ENCODE peak calls at places on chromosomes 5 and 9, in four cellular contexts. I, M, H and P are unnamed samples.

GRCh38 chr5:83715316-83716060 is 5.2 kb downstream of the HAPLN1 start:
- DNase-seq in H (no peak), I (no peak), M (no peak), P (no peak)

GRCh38 chr9:77370064-77370463 is 192.7 kb downstream of the VPS13A start:
- DNase-seq in I (no peak), M (no peak), H (no peak), P (no peak)

GRCh38 chr5:92945630-92946097 is 635.4 kb downstream of the NR2F1-AS1 start:
- DNase-seq in H (peak), M (no peak), I (no peak), P (no peak)

GRCh38 chr9:135085830-135086546 is 1.5 kb upstream of the OLFM1 start:
- DNase-seq in I (peak), H (peak), M (peak), P (no peak)

GRCh38 chr5:145915970-145916638 is 20.3 kb upstream of the SH3RF2 start:
- DNase-seq in I (no peak), H (no peak), M (no peak), P (no peak)

GRCh38 chr5:139658928-139659667 is 10.9 kb downstream of the CXXC5 start:
- DNase-seq in H (no peak), I (no peak), M (no peak), P (no peak)

GRCh38 chr5:81579525-81579924 is 171.4 kb downstream of the SSBP2 start:
- DNase-seq in I (no peak), H (no peak), M (peak), P (no peak)

GRCh38 chr9:109974143-109974917 is 194.3 kb downstream of the PALM2AKAP2 start:
- DNase-seq in I (no peak), H (no peak), M (no peak), P (peak)

GRCh38 chr9:116142706-116143492 is 10.7 kb upstream of the PAPPA start:
- DNase-seq in H (no peak), I (no peak), M (no peak), P (no peak)

GRCh38 chr9:113513541-113513940 is 50.0 kb downstream of the RGS3 start:
- DNase-seq in H (no peak), M (no peak), I (no peak), P (no peak)

GRCh38 chr5:130471-131175 is 38.7 kb downstream of the PLEKHG4B start:
- DNase-seq in I (no peak), H (no peak), M (no peak), P (no peak)

GRCh38 chr5:178141550-178141949 is 10.7 kb downstream of the RMND5B start:
- DNase-seq in M (no peak), I (no peak), H (no peak), P (no peak)

GRCh38 chr5:180305481-180305880 is 13.6 kb upstream of the MAPK9 start:
- DNase-seq in H (no peak), M (no peak), I (no peak), P (no peak)

GRCh38 chr5:173315495-173316352 is 12.5 kb downstream of the STC2 start:
- DNase-seq in H (no peak), M (no peak), I (no peak), P (no peak)

GRCh38 chr5:145853952-145854351 is 18.8 kb upstream of the PRELID2 start:
- DNase-seq in H (no peak), I (no peak), M (no peak), P (no peak)

GRCh38 chr5:125410501-125411162 is 664.2 kb upstream of the ZNF608 start:
- DNase-seq in I (no peak), H (no peak), M (no peak), P (no peak)

GRCh38 chr5:133944263-133945230 is 23.9 kb downstream of the C5orf15 start:
- DNase-seq in I (no peak), M (peak), H (peak), P (no peak)

GRCh38 chr5:177098103-177098771 is 11.5 kb downstream of the FGFR4 start:
- DNase-seq in M (no peak), I (no peak), H (no peak), P (no peak)

GRCh38 chr5:19322716-19323485 is 665.1 kb downstream of the CDH18 start:
- DNase-seq in I (no peak), M (peak), H (no peak), P (no peak)

GRCh38 chr9:136093995-136094881 is 851 bp downstream of the NACC2 start:
- DNase-seq in H (peak), M (peak), I (no peak), P (no peak)

GRCh38 chr9:134815435-134816214 is 65.0 kb upstream of the FCN2 start:
- DNase-seq in I (no peak), M (no peak), H (no peak), P (no peak)

GRCh38 chr5:57891443-57891842 is 408.8 kb upstream of the ACTBL2 start:
- DNase-seq in H (no peak), I (no peak), M (no peak), P (no peak)

GRCh38 chr9:7086389-7086788 is 328.6 kb downstream of the KDM4C start:
- DNase-seq in I (no peak), H (no peak), M (no peak), P (no peak)

GRCh38 chr9:3498691-3499090 is 27.1 kb downstream of the RFX3 start:
- DNase-seq in I (no peak), H (no peak), M (no peak), P (no peak)

DNA sequence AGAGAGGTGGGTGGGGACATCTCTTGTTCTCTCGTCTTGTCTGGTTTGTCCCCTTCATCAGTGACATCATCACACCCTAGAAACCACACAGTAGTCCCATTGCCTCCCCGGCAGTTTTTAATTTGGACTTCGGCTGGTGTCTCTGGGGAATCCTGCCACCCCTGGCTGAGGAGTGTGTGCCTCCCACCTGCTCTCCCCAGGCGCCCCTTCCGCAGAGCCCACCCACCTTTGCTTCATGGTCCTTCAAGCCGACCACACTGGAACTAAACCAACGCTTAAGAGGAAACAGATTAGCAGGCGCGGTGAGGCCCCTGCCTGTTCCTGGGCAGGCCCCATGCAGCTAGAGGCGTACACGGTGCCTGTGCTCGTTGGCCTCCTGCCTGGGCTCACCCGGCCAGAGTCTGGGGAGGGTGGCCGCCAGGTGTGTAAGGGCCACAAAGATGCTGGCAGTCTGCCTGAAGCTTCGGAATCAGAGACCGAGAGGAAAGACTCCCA is 107.6 kb upstream of the SPRY4 start:
- DNase-seq in H (no peak), M (no peak), I (no peak), P (no peak)
- TF ChIP-seq TAF1 in H (no peak), M (no peak), I (no peak), P (no peak)

DNA sequence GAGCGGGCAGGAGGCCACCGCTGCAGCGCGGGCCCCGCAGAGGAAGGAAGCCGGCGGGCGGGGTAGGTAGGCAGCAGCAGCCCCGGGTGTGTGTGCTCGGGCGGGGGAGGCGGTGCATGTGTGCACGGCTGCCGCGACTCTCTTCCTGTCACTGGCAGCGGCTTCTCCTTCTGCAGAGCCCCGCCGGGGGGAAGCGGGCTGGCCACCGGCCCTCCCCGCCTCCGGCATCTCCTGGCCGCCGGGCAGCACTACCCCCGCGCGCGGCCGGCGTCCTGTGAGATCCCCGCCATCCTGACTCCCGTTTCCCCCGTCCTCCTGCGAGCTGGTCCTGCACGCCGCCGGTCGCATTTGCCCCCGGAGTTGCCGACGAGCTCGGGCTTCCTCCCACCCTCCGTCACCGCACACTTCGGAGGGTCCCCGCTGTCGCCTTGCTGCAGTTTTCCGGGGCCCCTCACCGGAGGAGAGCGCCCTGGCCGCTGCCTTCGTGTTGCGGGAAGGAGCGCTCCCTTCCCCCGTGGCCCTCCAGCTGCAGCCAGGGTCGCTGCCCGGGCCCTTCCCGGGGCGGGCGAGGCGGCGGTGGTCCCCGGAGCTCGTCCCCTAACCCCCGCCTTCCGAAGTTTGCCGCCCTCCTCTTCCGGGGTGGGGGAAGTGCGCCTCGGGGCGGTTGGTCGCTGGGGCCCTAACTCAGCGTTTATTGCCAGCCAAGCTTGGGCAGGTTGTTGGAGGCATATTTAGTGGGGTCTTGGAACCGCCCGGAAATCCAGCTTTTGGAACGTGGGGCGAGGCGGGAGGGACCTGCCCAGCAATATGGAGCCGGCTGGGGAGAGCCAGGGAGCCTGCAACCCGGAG is 556 bp downstream of the PIK3R1 start:
- DNase-seq in I (peak), H (peak), M (peak), P (peak)
- TF ChIP-seq POLR2AphosphoS5 in I (no peak), H (no peak), M (no peak), P (no peak)

DNA sequence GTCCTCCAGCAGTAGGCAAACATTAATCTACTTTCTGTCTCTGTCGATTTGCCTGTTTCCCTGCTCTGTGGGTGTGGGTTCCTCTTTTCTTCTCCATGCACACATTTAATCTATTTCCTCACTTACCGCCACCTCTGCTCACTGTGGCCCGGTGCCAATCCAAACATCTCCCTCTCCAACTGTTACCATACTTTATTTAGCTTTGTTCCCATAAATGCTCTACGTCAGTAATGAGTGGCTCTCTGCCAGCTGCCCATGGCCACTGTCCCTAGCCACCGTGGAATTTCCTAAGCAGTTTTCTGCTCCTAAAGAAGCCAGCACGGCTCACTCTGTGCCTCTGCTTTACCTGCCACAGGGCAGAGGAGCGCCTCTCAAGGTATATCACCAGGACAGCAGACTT is 19.5 kb upstream of the GOLPH3 start:
- DNase-seq in M (no peak), H (peak), I (no peak), P (no peak)
- TF ChIP-seq POLR2A in M (no peak), H (no peak), I (no peak), P (no peak)

DNA sequence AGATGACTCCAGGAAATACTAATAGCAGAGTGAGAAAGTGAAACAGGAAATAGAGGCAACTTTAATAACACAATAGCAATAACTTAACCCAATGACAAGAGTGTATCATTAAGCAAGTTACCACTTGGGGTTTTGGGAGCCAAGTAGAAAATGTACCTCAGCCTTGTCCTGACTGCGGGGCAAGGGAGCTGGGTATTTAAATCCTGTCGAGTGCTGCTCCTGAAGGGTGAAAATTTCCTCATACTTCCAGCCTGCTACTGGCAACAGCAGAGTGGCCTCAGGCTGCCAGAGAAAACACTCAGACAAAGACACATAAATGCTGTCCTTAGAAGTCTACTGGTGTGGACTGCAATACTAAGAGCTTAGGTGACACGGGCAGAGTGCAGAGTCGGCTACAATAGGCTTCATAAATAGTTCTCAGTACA is 112.5 kb upstream of the EMB start:
- DNase-seq in H (no peak), I (no peak), M (no peak), P (no peak)
- TF ChIP-seq TAF1 in H (no peak), I (no peak), M (no peak), P (no peak)

DNA sequence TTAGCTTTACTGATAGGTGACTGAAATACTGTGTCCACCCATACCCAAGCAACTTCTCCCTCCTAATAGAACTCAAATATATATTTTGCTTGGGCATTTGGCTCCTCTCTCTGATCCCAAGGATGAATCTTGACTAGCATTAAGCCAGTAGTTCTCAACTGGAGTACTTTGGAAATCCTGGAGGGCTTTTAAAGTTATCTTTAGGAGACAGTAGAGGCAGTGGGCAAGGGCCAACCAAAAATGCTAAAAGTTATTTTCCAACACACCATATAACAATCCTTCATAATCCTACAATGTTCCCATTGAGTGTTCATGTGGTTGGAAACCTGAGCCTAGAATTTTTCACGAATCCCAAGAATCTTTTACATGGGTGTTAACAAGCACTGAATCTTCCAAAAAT is 11.1 kb upstream of the ETF1 start:
- DNase-seq in H (no peak), M (no peak), I (no peak), P (no peak)
- TF ChIP-seq POLR2AphosphoS5 in H (no peak), M (peak), I (no peak), P (no peak)